ENCODE peak calls at places on chromosome 19, in six cellular contexts. One of them, this sample, is unnamed.

GRCh38 chr19:2613507-2614295 is 88.8 kb downstream of the GNG7 start:
- DNase-seq in GM12878: no peak
- DNase-seq in HepG2: no peak
- DNase-seq in IMR-90: peak; percentile 12
- DNase-seq in K562: peak; percentile 52
- DNase-seq in A549: peak; percentile 41
- DNase-seq in this sample: peak; percentile 56

GRCh38 chr19:3479819-3480215 is 508 bp downstream of the SMIM24 start:
- DNase-seq in K562: peak; percentile 80
- DNase-seq in GM12878: no peak
- DNase-seq in HepG2: no peak
- DNase-seq in A549: peak; percentile 47
- DNase-seq in IMR-90: no peak
- DNase-seq in this sample: peak; percentile 72

GRCh38 chr19:2394054-2394668 is 33.2 kb downstream of the TIMM13 start:
- DNase-seq in GM12878: peak; percentile 38
- DNase-seq in IMR-90: no peak
- DNase-seq in HepG2: peak; percentile 53
- DNase-seq in K562: no peak
- DNase-seq in A549: no peak
- DNase-seq in this sample: no peak

GRCh38 chr19:18349524-18350128 is 9.2 kb downstream of the PGPEP1 start:
- DNase-seq in GM12878: no peak
- DNase-seq in IMR-90: peak; percentile 65
- DNase-seq in HepG2: peak; percentile 40
- DNase-seq in A549: peak; percentile 61
- DNase-seq in K562: peak; percentile 71
- DNase-seq in this sample: peak; percentile 69

GRCh38 chr19:3440082-3440481 is 40.2 kb downstream of the SMIM24 start:
- DNase-seq in A549: peak; percentile 73
- DNase-seq in HepG2: peak; percentile 50
- DNase-seq in IMR-90: no peak
- DNase-seq in K562: peak; percentile 65
- DNase-seq in GM12878: no peak
- DNase-seq in this sample: peak; percentile 57

GRCh38 chr19:5060591-5061339 is 91.9 kb downstream of the KDM4B start:
- DNase-seq in IMR-90: no peak
- DNase-seq in GM12878: no peak
- DNase-seq in K562: no peak
- DNase-seq in HepG2: no peak
- DNase-seq in A549: no peak
- DNase-seq in this sample: no peak

GRCh38 chr19:4568884-4569283 is 9.4 kb upstream of the SEMA6B start:
- DNase-seq in A549: no peak
- DNase-seq in HepG2: no peak
- DNase-seq in GM12878: no peak
- DNase-seq in IMR-90: no peak
- DNase-seq in K562: no peak
- DNase-seq in this sample: no peak

GRCh38 chr19:46107371-46107770 is 17.1 kb downstream of the IGFL3 start:
- DNase-seq in IMR-90: peak; percentile 28
- DNase-seq in HepG2: no peak
- DNase-seq in K562: no peak
- DNase-seq in GM12878: no peak
- DNase-seq in A549: no peak
- DNase-seq in this sample: no peak

GRCh38 chr19:10295305-10295846 is 5.6 kb downstream of the ICAM5 start:
- DNase-seq in IMR-90: no peak
- DNase-seq in GM12878: no peak
- DNase-seq in A549: peak; percentile 61
- DNase-seq in HepG2: no peak
- DNase-seq in K562: no peak
- DNase-seq in this sample: no peak

GRCh38 chr19:8850488-8850887 is 18.3 kb downstream of the MBD3L1 start:
- DNase-seq in K562: no peak
- DNase-seq in A549: no peak
- DNase-seq in IMR-90: no peak
- DNase-seq in GM12878: no peak
- DNase-seq in HepG2: no peak
- DNase-seq in this sample: no peak

GRCh38 chr19:49829721-49830120 is 11.6 kb downstream of the MED25 start:
- DNase-seq in K562: no peak
- DNase-seq in HepG2: no peak
- DNase-seq in GM12878: no peak
- DNase-seq in IMR-90: no peak
- DNase-seq in A549: no peak
- DNase-seq in this sample: no peak

GRCh38 chr19:39813264-39813998 is 20.5 kb downstream of the DYRK1B start:
- DNase-seq in A549: no peak
- DNase-seq in GM12878: no peak
- DNase-seq in K562: no peak
- DNase-seq in HepG2: no peak
- DNase-seq in IMR-90: no peak
- DNase-seq in this sample: no peak

GRCh38 chr19:5587661-5588060 is 19.9 kb upstream of the TINCR start:
- DNase-seq in GM12878: no peak
- DNase-seq in K562: no peak
- DNase-seq in IMR-90: no peak
- DNase-seq in A549: no peak
- DNase-seq in HepG2: no peak
- DNase-seq in this sample: no peak

GRCh38 chr19:277581-278165 is 13.5 kb downstream of the PLPP2 start:
- DNase-seq in IMR-90: peak; percentile 35
- DNase-seq in GM12878: no peak
- DNase-seq in K562: peak; percentile 56
- DNase-seq in HepG2: no peak
- DNase-seq in A549: no peak
- DNase-seq in this sample: no peak

GRCh38 chr19:57078802-57079201 is 41.0 kb upstream of the USP29 start:
- DNase-seq in K562: no peak
- DNase-seq in GM12878: no peak
- DNase-seq in IMR-90: no peak
- DNase-seq in A549: no peak
- DNase-seq in HepG2: peak; percentile 35
- DNase-seq in this sample: no peak

GRCh38 chr19:57888494-57889231 is at the start of gene ZNF814:
- DNase-seq in HepG2: no peak
- DNase-seq in A549: peak; percentile 85
- DNase-seq in K562: peak; percentile 27
- DNase-seq in GM12878: peak; percentile 55
- DNase-seq in IMR-90: peak; percentile 84
- DNase-seq in this sample: no peak

GRCh38 chr19:489418-490196 is 6.7 kb upstream of the MADCAM1 start:
- DNase-seq in K562: no peak
- DNase-seq in HepG2: peak; percentile 45
- DNase-seq in A549: no peak
- DNase-seq in IMR-90: peak; percentile 8
- DNase-seq in GM12878: no peak
- DNase-seq in this sample: no peak

GRCh38 chr19:54035215-54036178 is 28.2 kb downstream of the VSTM1 start:
- DNase-seq in IMR-90: peak; percentile 78
- DNase-seq in A549: peak; percentile 52
- DNase-seq in HepG2: no peak
- DNase-seq in K562: no peak
- DNase-seq in GM12878: no peak
- DNase-seq in this sample: no peak

GRCh38 chr19:1351324-1351947 is 32.3 kb upstream of the NDUFS7 start:
- DNase-seq in GM12878: no peak
- DNase-seq in HepG2: no peak
- DNase-seq in K562: no peak
- DNase-seq in A549: no peak
- DNase-seq in IMR-90: no peak
- DNase-seq in this sample: no peak

GRCh38 chr19:8835877-8836276 is 3.7 kb downstream of the MBD3L1 start:
- DNase-seq in HepG2: no peak
- DNase-seq in IMR-90: no peak
- DNase-seq in GM12878: no peak
- DNase-seq in K562: no peak
- DNase-seq in A549: no peak
- DNase-seq in this sample: no peak

GRCh38 chr19:3544742-3545668 is 6.0 kb downstream of the TEKTIP1 start:
- DNase-seq in A549: peak; percentile 63
- DNase-seq in HepG2: peak; percentile 35
- DNase-seq in IMR-90: peak; percentile 26
- DNase-seq in GM12878: no peak
- DNase-seq in K562: peak; percentile 84
- DNase-seq in this sample: peak; percentile 89

GRCh38 chr19:2770055-2771013 is 12.7 kb downstream of the SGTA start:
- DNase-seq in HepG2: no peak
- DNase-seq in K562: no peak
- DNase-seq in A549: no peak
- DNase-seq in GM12878: no peak
- DNase-seq in IMR-90: peak; percentile 47
- DNase-seq in this sample: no peak

GRCh38 chr19:46515879-46516350 is 20.2 kb upstream of the PNMA8B start:
- DNase-seq in K562: peak; percentile 58
- DNase-seq in GM12878: no peak
- DNase-seq in A549: peak; percentile 71
- DNase-seq in IMR-90: peak; percentile 33
- DNase-seq in HepG2: peak; percentile 23
- DNase-seq in this sample: peak; percentile 71

GRCh38 chr19:5804516-5805464 is at the start of gene NRTN:
- DNase-seq in K562: peak; percentile 72
- DNase-seq in HepG2: no peak
- DNase-seq in GM12878: no peak
- DNase-seq in IMR-90: no peak
- DNase-seq in A549: no peak
- DNase-seq in this sample: peak; percentile 84

GRCh38 chr19:48444129-48444932 is 1.5 kb upstream of the GRWD1 start:
- DNase-seq in IMR-90: no peak
- DNase-seq in A549: no peak
- DNase-seq in HepG2: no peak
- DNase-seq in K562: no peak
- DNase-seq in GM12878: no peak
- DNase-seq in this sample: no peak
- TF ChIP-seq BHLHE40 in IMR-90: no peak
- TF ChIP-seq BHLHE40 in A549: no peak
- TF ChIP-seq BHLHE40 in HepG2: no peak
- TF ChIP-seq BHLHE40 in K562: no peak
- TF ChIP-seq BHLHE40 in GM12878: no peak
- TF ChIP-seq BHLHE40 in this sample: no peak

DNA sequence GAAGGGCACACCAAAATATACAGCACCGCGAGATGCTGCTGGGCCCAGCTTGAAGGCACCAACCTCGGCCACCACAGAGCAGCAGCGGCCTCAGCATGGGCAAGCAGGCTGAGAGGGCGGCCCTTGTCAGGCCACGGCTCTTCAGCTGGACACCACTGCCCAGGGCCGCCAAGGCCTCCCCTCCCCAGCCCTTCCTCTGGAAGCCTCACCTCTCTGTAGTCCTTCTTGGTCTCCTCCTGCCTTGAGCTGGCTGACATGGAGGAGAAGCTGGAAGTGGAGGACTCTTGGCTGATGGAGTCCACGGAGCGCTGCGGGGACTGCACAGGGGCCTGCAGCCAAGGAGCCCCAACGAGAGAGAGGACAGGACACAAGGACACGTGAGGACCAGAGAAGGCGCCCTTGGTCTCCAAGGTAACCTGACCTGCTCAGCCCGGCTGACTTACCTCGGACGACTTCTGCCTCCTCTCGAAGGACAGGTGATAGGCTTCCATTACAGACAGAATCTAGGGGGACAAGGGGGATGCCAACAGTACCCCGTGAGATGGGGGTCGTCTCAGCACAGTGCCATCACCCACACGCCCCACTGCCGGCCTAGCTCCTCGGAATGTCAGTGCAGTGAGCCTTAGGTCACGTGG is 38.2 kb downstream of the PDCD5 start:
- DNase-seq in GM12878: no peak
- DNase-seq in IMR-90: no peak
- DNase-seq in HepG2: no peak
- DNase-seq in A549: no peak
- DNase-seq in K562: no peak
- DNase-seq in this sample: no peak
- TF ChIP-seq BHLHE40 in GM12878: no peak
- TF ChIP-seq BHLHE40 in IMR-90: no peak
- TF ChIP-seq BHLHE40 in HepG2: no peak
- TF ChIP-seq BHLHE40 in A549: no peak
- TF ChIP-seq BHLHE40 in K562: no peak
- TF ChIP-seq BHLHE40 in this sample: no peak

GRCh38 chr19:11373885-11374448 is 499 bp upstream of the SWSAP1 start:
- DNase-seq in K562: no peak
- DNase-seq in GM12878: no peak
- DNase-seq in HepG2: no peak
- DNase-seq in IMR-90: no peak
- DNase-seq in A549: no peak
- DNase-seq in this sample: no peak

GRCh38 chr19:11374449-11375142 is at the start of gene SWSAP1:
- DNase-seq in K562: peak; percentile 99
- DNase-seq in GM12878: peak; percentile 99
- DNase-seq in HepG2: peak; percentile 99
- DNase-seq in A549: peak; percentile 98
- DNase-seq in IMR-90: peak; percentile 99
- DNase-seq in this sample: peak; percentile 94

GRCh38 chr19:11370744-11371143 is 3.7 kb upstream of the SWSAP1 start:
- DNase-seq in A549: no peak
- DNase-seq in IMR-90: no peak
- DNase-seq in GM12878: no peak
- DNase-seq in HepG2: no peak
- DNase-seq in K562: no peak
- DNase-seq in this sample: no peak

GRCh38 chr19:11375143-11375948 is 880 bp downstream of the SWSAP1 start:
- DNase-seq in A549: no peak
- DNase-seq in IMR-90: no peak
- DNase-seq in K562: peak; percentile 63
- DNase-seq in HepG2: peak; percentile 31
- DNase-seq in GM12878: no peak
- DNase-seq in this sample: peak; percentile 27

GRCh38 chr19:11373166-11373884 is 1.1 kb upstream of the SWSAP1 start:
- DNase-seq in IMR-90: no peak
- DNase-seq in K562: peak; percentile 43
- DNase-seq in HepG2: no peak
- DNase-seq in A549: no peak
- DNase-seq in GM12878: no peak
- DNase-seq in this sample: no peak
- TF ChIP-seq BHLHE40 in IMR-90: no peak
- TF ChIP-seq BHLHE40 in K562: no peak
- TF ChIP-seq BHLHE40 in HepG2: no peak
- TF ChIP-seq BHLHE40 in A549: no peak
- TF ChIP-seq BHLHE40 in GM12878: no peak
- TF ChIP-seq BHLHE40 in this sample: no peak

GRCh38 chr19:14149011-14149410 is 12.6 kb upstream of the ASF1B start:
- DNase-seq in IMR-90: no peak
- DNase-seq in A549: no peak
- DNase-seq in K562: no peak
- DNase-seq in GM12878: no peak
- DNase-seq in HepG2: no peak
- DNase-seq in this sample: no peak

GRCh38 chr19:14150770-14151661 is 14.6 kb upstream of the ASF1B start:
- DNase-seq in GM12878: no peak
- DNase-seq in HepG2: no peak
- DNase-seq in A549: no peak
- DNase-seq in IMR-90: no peak
- DNase-seq in K562: no peak
- DNase-seq in this sample: no peak

GRCh38 chr19:14147797-14148605 is 11.6 kb upstream of the ASF1B start:
- DNase-seq in K562: peak; percentile 76
- DNase-seq in A549: peak; percentile 45
- DNase-seq in HepG2: peak; percentile 39
- DNase-seq in IMR-90: peak; percentile 57
- DNase-seq in GM12878: no peak
- DNase-seq in this sample: peak; percentile 74

GRCh38 chr19:14149509-14149994 is 13.2 kb upstream of the ASF1B start:
- DNase-seq in A549: no peak
- DNase-seq in K562: no peak
- DNase-seq in HepG2: no peak
- DNase-seq in IMR-90: no peak
- DNase-seq in GM12878: no peak
- DNase-seq in this sample: no peak

GRCh38 chr19:14150041-14150769 is 13.8 kb upstream of the ASF1B start:
- DNase-seq in IMR-90: no peak
- DNase-seq in GM12878: no peak
- DNase-seq in A549: no peak
- DNase-seq in K562: no peak
- DNase-seq in HepG2: no peak
- DNase-seq in this sample: no peak
- TF ChIP-seq BHLHE40 in IMR-90: no peak
- TF ChIP-seq BHLHE40 in GM12878: no peak
- TF ChIP-seq BHLHE40 in A549: no peak
- TF ChIP-seq BHLHE40 in K562: no peak
- TF ChIP-seq BHLHE40 in HepG2: no peak
- TF ChIP-seq BHLHE40 in this sample: no peak

This sample was measured in HEK293T.